ENCODE peak calls at places on chromosomes 11 and 22, in six cellular contexts. One of them, this sample, is unnamed.

GRCh38 chr11:65911682-65912568 is 6.9 kb downstream of the C11orf68 start:
- DNase-seq in GM12878: no peak
- DNase-seq in H1: peak
- DNase-seq in HCT116: peak
- DNase-seq in HepG2: no peak
- DNase-seq in NT2/D1: peak
- DNase-seq in this sample: peak

GRCh38 chr11:93849751-93850584 is 450 bp downstream of the VSTM5 start:
- DNase-seq in H1: peak
- DNase-seq in GM12878: no peak
- DNase-seq in HCT116: no peak
- DNase-seq in HepG2: no peak
- DNase-seq in NT2/D1: no peak
- DNase-seq in this sample: peak

GRCh38 chr22:24938741-24939341 is 7.7 kb downstream of the LHFPL7 start:
- DNase-seq in H1: peak
- DNase-seq in GM12878: no peak
- DNase-seq in HCT116: no peak
- DNase-seq in NT2/D1: no peak
- DNase-seq in HepG2: peak
- DNase-seq in this sample: peak

GRCh38 chr11:96188625-96189006 is 154.4 kb downstream of the MAML2 start:
- DNase-seq in HepG2: peak
- DNase-seq in GM12878: peak
- DNase-seq in NT2/D1: no peak
- DNase-seq in H1: no peak
- DNase-seq in HCT116: no peak
- DNase-seq in this sample: no peak

GRCh38 chr11:128929991-128930390 is 12.7 kb downstream of the TP53AIP1 start:
- DNase-seq in HepG2: no peak
- DNase-seq in NT2/D1: no peak
- DNase-seq in GM12878: no peak
- DNase-seq in HCT116: no peak
- DNase-seq in H1: no peak
- DNase-seq in this sample: no peak

GRCh38 chr11:133382217-133382746 is 150.0 kb downstream of the OPCML start:
- DNase-seq in H1: no peak
- DNase-seq in HepG2: no peak
- DNase-seq in HCT116: no peak
- DNase-seq in GM12878: no peak
- DNase-seq in NT2/D1: no peak
- DNase-seq in this sample: no peak

GRCh38 chr11:33682446-33682845 is 18.2 kb downstream of the C11orf91 start:
- DNase-seq in H1: no peak
- DNase-seq in NT2/D1: no peak
- DNase-seq in GM12878: no peak
- DNase-seq in HepG2: no peak
- DNase-seq in HCT116: no peak
- DNase-seq in this sample: no peak

GRCh38 chr22:41909290-41910049 is 5.4 kb downstream of the SHISA8 start:
- DNase-seq in GM12878: no peak
- DNase-seq in NT2/D1: no peak
- DNase-seq in HepG2: no peak
- DNase-seq in H1: peak
- DNase-seq in HCT116: no peak
- DNase-seq in this sample: no peak

GRCh38 chr11:44539971-44540370 is 25.5 kb upstream of the CD82 start:
- DNase-seq in H1: no peak
- DNase-seq in GM12878: no peak
- DNase-seq in HepG2: no peak
- DNase-seq in HCT116: no peak
- DNase-seq in NT2/D1: peak
- DNase-seq in this sample: no peak

GRCh38 chr11:131823772-131824171 is 453.4 kb downstream of the NTM start:
- DNase-seq in GM12878: no peak
- DNase-seq in HepG2: peak
- DNase-seq in H1: no peak
- DNase-seq in HCT116: no peak
- DNase-seq in NT2/D1: no peak
- DNase-seq in this sample: no peak

GRCh38 chr22:38413085-38414008 is 41.7 kb downstream of the KCNJ4 start:
- DNase-seq in NT2/D1: no peak
- DNase-seq in H1: peak
- DNase-seq in HCT116: no peak
- DNase-seq in GM12878: no peak
- DNase-seq in HepG2: no peak
- DNase-seq in this sample: no peak

GRCh38 chr22:24423519-24424000 is 3.8 kb upstream of the ADORA2A start:
- DNase-seq in H1: peak
- DNase-seq in NT2/D1: no peak
- DNase-seq in HCT116: no peak
- DNase-seq in HepG2: no peak
- DNase-seq in GM12878: no peak
- DNase-seq in this sample: peak

GRCh38 chr22:38921126-38921525 is 36.3 kb upstream of the APOBEC3A start:
- DNase-seq in H1: no peak
- DNase-seq in NT2/D1: no peak
- DNase-seq in HepG2: no peak
- DNase-seq in GM12878: no peak
- DNase-seq in HCT116: peak
- DNase-seq in this sample: no peak

GRCh38 chr11:113957016-113957415 is 17.9 kb upstream of the HTR3A start:
- DNase-seq in GM12878: no peak
- DNase-seq in HepG2: no peak
- DNase-seq in NT2/D1: no peak
- DNase-seq in H1: no peak
- DNase-seq in HCT116: no peak
- DNase-seq in this sample: no peak

GRCh38 chr11:41175304-41175972 is 284.0 kb downstream of the LRRC4C start:
- DNase-seq in NT2/D1: peak
- DNase-seq in H1: no peak
- DNase-seq in HepG2: no peak
- DNase-seq in HCT116: no peak
- DNase-seq in GM12878: no peak
- DNase-seq in this sample: no peak

DNA sequence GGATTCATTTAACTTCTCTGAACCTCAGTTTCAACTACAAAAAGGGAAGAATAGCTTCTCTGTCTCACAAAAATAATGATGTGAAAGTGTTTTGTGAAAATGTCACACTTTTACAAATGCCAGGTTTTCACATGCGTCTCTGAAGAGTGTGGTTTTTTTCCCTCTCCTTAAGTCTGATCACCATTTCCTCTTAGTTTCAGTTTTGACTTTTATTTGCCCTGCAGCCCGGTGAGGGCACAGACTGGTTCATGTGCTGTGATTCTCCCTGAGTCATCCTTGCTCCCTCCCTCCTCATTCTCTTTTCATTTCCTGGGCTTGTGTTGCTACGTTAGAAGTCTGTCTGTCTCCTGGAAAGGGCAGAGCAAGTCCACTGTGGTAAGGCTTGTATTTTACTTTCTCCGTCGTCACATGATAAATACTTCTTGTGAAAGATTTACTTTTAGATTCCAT is 67.8 kb downstream of the BID start:
- DNase-seq in GM12878: peak
- DNase-seq in NT2/D1: peak
- DNase-seq in HCT116: peak
- DNase-seq in H1: no peak
- DNase-seq in HepG2: peak
- DNase-seq in this sample: peak
- TF ChIP-seq YY1 in GM12878: no peak
- TF ChIP-seq YY1 in NT2/D1: no peak
- TF ChIP-seq YY1 in HCT116: no peak
- TF ChIP-seq YY1 in H1: no peak
- TF ChIP-seq YY1 in HepG2: no peak
- TF ChIP-seq YY1 in this sample: peak

GRCh38 chr11:90343670-90344069 is 120.8 kb upstream of the CHORDC1 start:
- DNase-seq in NT2/D1: no peak
- DNase-seq in HepG2: no peak
- DNase-seq in H1: no peak
- DNase-seq in HCT116: no peak
- DNase-seq in GM12878: no peak
- DNase-seq in this sample: no peak
- TF ChIP-seq YY1 in NT2/D1: no peak
- TF ChIP-seq YY1 in HepG2: no peak
- TF ChIP-seq YY1 in H1: no peak
- TF ChIP-seq YY1 in HCT116: no peak
- TF ChIP-seq YY1 in GM12878: no peak
- TF ChIP-seq YY1 in this sample: no peak

DNA sequence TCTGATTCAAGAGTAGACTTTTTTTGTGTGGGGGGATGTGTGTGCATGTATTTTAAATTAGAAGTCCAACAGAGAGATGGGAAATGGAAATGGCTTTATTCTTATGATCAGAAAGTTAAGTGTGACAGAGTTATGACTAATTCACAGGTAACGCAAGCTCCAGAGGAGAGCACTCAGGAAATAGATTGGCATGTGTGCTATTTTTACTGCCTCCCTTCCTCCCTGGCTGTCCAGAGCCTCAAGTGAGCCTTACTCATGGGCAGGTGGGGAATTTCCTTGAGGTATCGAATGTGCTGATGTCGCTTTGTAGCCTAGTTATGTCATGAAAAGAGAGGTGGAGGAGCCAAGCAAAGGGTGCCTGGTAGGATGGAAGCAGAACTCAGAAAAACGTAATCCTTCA is 70.3 kb upstream of the BDNF start:
- DNase-seq in HCT116: peak
- DNase-seq in NT2/D1: no peak
- DNase-seq in HepG2: no peak
- DNase-seq in H1: no peak
- DNase-seq in GM12878: no peak
- DNase-seq in this sample: no peak
- TF ChIP-seq YY1 in HCT116: peak
- TF ChIP-seq YY1 in NT2/D1: no peak
- TF ChIP-seq YY1 in HepG2: no peak
- TF ChIP-seq YY1 in H1: no peak
- TF ChIP-seq YY1 in GM12878: no peak
- TF ChIP-seq YY1 in this sample: no peak

GRCh38 chr22:32407936-32408335 is 4.1 kb downstream of the RTCB start:
- DNase-seq in HepG2: no peak
- DNase-seq in HCT116: no peak
- DNase-seq in NT2/D1: no peak
- DNase-seq in H1: no peak
- DNase-seq in GM12878: no peak
- DNase-seq in this sample: no peak
- TF ChIP-seq YY1 in HepG2: no peak
- TF ChIP-seq YY1 in HCT116: no peak
- TF ChIP-seq YY1 in NT2/D1: no peak
- TF ChIP-seq YY1 in H1: no peak
- TF ChIP-seq YY1 in GM12878: no peak
- TF ChIP-seq YY1 in this sample: no peak

GRCh38 chr11:76185931-76186401 is 20.3 kb downstream of the WNT11 start:
- DNase-seq in HepG2: no peak
- DNase-seq in H1: no peak
- DNase-seq in HCT116: no peak
- DNase-seq in GM12878: no peak
- DNase-seq in NT2/D1: no peak
- DNase-seq in this sample: peak
- TF ChIP-seq YY1 in HepG2: no peak
- TF ChIP-seq YY1 in H1: no peak
- TF ChIP-seq YY1 in HCT116: no peak
- TF ChIP-seq YY1 in GM12878: no peak
- TF ChIP-seq YY1 in NT2/D1: no peak
- TF ChIP-seq YY1 in this sample: no peak

DNA sequence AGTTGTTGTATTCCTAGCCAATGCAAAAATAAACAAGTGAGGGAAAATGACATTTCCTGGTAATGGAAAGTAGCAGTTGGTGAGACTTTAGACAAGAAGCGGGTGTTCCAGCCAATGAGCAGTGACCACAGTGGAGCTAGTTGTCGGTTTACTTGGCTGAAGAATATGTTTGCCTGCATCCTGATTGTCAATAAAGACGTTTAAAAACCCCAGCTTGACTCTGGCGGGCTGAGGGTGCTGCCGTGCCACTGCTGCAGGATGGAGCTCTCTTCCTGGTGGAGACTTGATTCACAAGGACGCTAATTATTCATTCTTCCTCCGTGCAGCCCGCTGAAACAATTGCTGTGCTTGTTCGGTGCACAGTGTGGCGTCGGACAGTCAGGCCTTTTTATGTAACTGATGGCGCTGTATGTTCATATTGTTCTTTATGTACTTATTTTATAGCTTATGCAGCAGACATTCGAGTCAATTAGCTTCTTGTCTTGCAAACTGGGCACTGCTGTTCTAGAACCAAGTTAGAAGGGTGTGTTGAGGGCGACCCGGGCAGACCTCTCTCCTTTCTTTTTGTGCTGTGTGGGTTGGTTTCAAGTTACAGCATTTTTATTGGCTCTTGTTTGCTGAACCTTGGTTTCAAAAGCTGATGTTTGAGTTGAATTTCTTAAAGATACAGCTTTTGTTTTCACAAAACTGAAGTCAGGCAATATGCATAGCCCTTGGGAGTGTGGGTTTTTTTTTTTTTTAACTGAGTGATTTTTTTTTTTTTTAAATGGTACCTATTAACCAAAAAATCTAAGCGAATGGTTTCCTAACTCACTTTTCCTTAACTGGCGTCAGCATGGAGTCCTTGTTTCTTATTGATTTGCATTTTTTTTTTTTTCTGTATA is 153.9 kb downstream of the TEAD1 start:
- DNase-seq in HepG2: peak
- DNase-seq in HCT116: no peak
- DNase-seq in NT2/D1: no peak
- DNase-seq in H1: no peak
- DNase-seq in GM12878: no peak
- DNase-seq in this sample: no peak
- TF ChIP-seq YY1 in HepG2: no peak
- TF ChIP-seq YY1 in HCT116: no peak
- TF ChIP-seq YY1 in NT2/D1: no peak
- TF ChIP-seq YY1 in H1: no peak
- TF ChIP-seq YY1 in GM12878: no peak
- TF ChIP-seq YY1 in this sample: no peak

DNA sequence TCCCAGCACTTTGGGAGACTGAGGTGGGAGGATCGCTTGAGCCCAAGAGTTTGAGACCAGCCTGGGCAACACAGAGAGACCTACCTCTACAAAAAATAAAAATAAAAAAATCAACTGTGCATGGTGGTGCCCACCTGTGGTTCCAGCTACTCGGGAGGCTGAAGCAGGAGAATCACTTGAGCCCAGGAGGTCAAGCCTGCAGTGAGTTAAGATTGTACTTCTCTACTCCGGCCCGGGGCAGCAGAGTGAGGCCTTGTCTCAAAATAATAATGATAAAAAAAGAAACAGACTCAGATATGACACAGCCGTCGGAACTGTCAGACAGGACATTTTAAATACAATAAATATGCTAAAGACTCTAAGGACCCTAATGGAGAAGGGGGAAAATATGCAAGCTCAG is 18.4 kb downstream of the ASCL2 start:
- DNase-seq in HepG2: no peak
- DNase-seq in NT2/D1: no peak
- DNase-seq in H1: no peak
- DNase-seq in HCT116: no peak
- DNase-seq in GM12878: no peak
- DNase-seq in this sample: no peak
- TF ChIP-seq YY1 in HepG2: no peak
- TF ChIP-seq YY1 in NT2/D1: no peak
- TF ChIP-seq YY1 in H1: no peak
- TF ChIP-seq YY1 in HCT116: no peak
- TF ChIP-seq YY1 in GM12878: no peak
- TF ChIP-seq YY1 in this sample: no peak